ENCODE peak calls at places on chromosomes 16 and 17, in six cellular contexts. C is NCI-H774, B is astrocyte of the spinal cord, J is RCC 7860, M is mesenchymal stem cell, T is kidney epithelial cell. D is an unnamed sample.
A peak's percentile ranks its signal among the peaks of the same experiment; 100 is the strongest.

GRCh38 chr17:45687594-45687993 is 96.5 kb upstream of the CRHR1 start:
- DNase-seq in T (no peak), M (no peak), J (no peak), C (no peak), B (no peak), D (no peak)

GRCh38 chr16:73064227-73064995 is 16.5 kb upstream of the ZFHX3 start:
- DNase-seq in J (no peak), B (peak; percentile 68), C (no peak), T (no peak), M (peak; percentile 60), D (no peak)

GRCh38 chr16:19088341-19088916 is 21.0 kb downstream of the COQ7 start:
- DNase-seq in M (no peak), B (no peak), C (no peak), J (no peak), T (no peak), D (no peak)

GRCh38 chr17:64778367-64779290 is 116.5 kb upstream of the SMURF2 start:
- DNase-seq in B (no peak), C (peak; percentile 67), T (no peak), M (no peak), J (no peak), D (no peak)

GRCh38 chr17:40303009-40303657 is 5.8 kb upstream of the RARA start:
- DNase-seq in T (no peak), M (peak; percentile 83), C (peak; percentile 15), B (peak; percentile 75), J (peak; percentile 28), D (no peak)

GRCh38 chr17:75901727-75902126 is 3.0 kb downstream of the MRPL38 start:
- DNase-seq in M (no peak), B (no peak), J (no peak), C (no peak), T (no peak), D (no peak)

GRCh38 chr16:30040221-30040620 is 9.2 kb upstream of the TLCD3B start:
- DNase-seq in J (no peak), M (no peak), B (no peak), T (no peak), C (no peak), D (no peak)

GRCh38 chr17:63697341-63698286 is 2.3 kb downstream of the LIMD2 start:
- DNase-seq in T (no peak), C (no peak), M (peak; percentile 20), B (no peak), J (no peak), D (no peak)

GRCh38 chr17:1013729-1014090 is 16.8 kb downstream of the TIMM22 start:
- DNase-seq in M (no peak), T (no peak), B (no peak), C (no peak), J (no peak), D (no peak)

GRCh38 chr16:58120216-58120615 is 9.0 kb downstream of the CFAP20 start:
- DNase-seq in C (no peak), B (no peak), T (no peak), M (peak; percentile 31), J (no peak), D (no peak)

GRCh38 chr17:39178516-39178915 is 12.6 kb upstream of the ARL5C start:
- DNase-seq in C (no peak), T (no peak), J (no peak), B (no peak), M (peak; percentile 46), D (no peak)

GRCh38 chr17:67725232-67726206 is 7.8 kb downstream of the NOL11 start:
- DNase-seq in B (no peak), J (no peak), T (no peak), C (no peak), M (no peak), D (no peak)

GRCh38 chr16:56032072-56032471 is 156.9 kb upstream of the CES5A start:
- DNase-seq in B (no peak), J (no peak), M (no peak), T (no peak), C (no peak), D (no peak)

GRCh38 chr17:6487243-6488007 is 43.2 kb downstream of the PIMREG start:
- DNase-seq in M (no peak), T (no peak), B (no peak), C (no peak), J (no peak), D (no peak)

GRCh38 chr16:57004387-57005250 is 15.3 kb downstream of the NLRC5 start:
- DNase-seq in C (no peak), T (no peak), B (no peak), M (no peak), J (no peak), D (no peak)

GRCh38 chr17:76643553-76644148 is at the start of gene ST6GALNAC1:
- DNase-seq in M (no peak), B (no peak), T (no peak), J (no peak), C (no peak), D (no peak)

GRCh38 chr17:30472238-30472890 is 4.8 kb upstream of the GOSR1 start:
- DNase-seq in B (no peak), T (no peak), M (no peak), C (no peak), J (no peak), D (no peak)

GRCh38 chr17:57329380-57330214 is 73.3 kb downstream of the MSI2 start:
- DNase-seq in J (no peak), M (peak; percentile 27), B (no peak), T (no peak), C (no peak), D (no peak)

GRCh38 chr17:80264048-80264792 is 3.6 kb downstream of the RNF213 start:
- DNase-seq in T (no peak), B (no peak), J (no peak), M (no peak), C (no peak), D (no peak)

GRCh38 chr16:24844101-24845030 is 1.4 kb upstream of the SLC5A11 start:
- DNase-seq in B (no peak), M (no peak), T (no peak), J (peak; percentile 80), C (no peak), D (no peak)

GRCh38 chr17:78127888-78128615 is 503 bp downstream of the TMC6 start:
- DNase-seq in B (no peak), T (no peak), M (peak; percentile 43), C (no peak), J (no peak), D (no peak)

GRCh38 chr17:76793775-76794174 is 55.9 kb downstream of the MFSD11 start:
- DNase-seq in B (peak; percentile 25), T (no peak), J (peak; percentile 23), M (peak; percentile 46), C (peak; percentile 25), D (no peak)